ENCODE peak calls at places on chromosomes 3 and 15, in seven cellular contexts. H is dermis microvascular lymphatic vessel endothelial cell, T is occipital lobe, G is GM12891, M is T follicular helper cell, X is lung microvascular endothelial cell, C is HT1080. V is an unnamed sample.

GRCh38 chr15:60635507-60636352 is 156.8 kb upstream of the ICE2 start:
- DNase-seq in H (no peak), T (no peak), G (no peak), M (no peak), X (no peak), C (peak; percentile 86), V (peak; percentile 79)

GRCh38 chr15:90463381-90463780 is 66.3 kb upstream of the CRTC3 start:
- DNase-seq in H (peak; percentile 92), T (peak; percentile 13), G (no peak), M (no peak), X (peak; percentile 93), C (peak; percentile 88), V (peak; percentile 42)

GRCh38 chr3:173138031-173138430 is 3.0 kb downstream of the SPATA16 start:
- DNase-seq in H (no peak), T (no peak), G (no peak), M (no peak), X (no peak), C (no peak), V (no peak)

GRCh38 chr3:172203522-172204258 is 164.3 kb downstream of the FNDC3B start:
- DNase-seq in H (no peak), T (peak; percentile 54), G (no peak), M (no peak), X (no peak), C (no peak), V (no peak)

GRCh38 chr3:133629146-133629545 is 32.6 kb downstream of the TOPBP1 start:
- DNase-seq in H (no peak), T (no peak), G (no peak), M (no peak), X (no peak), C (no peak), V (no peak)

GRCh38 chr3:49422379-49423248 is at the start of gene AMT:
- DNase-seq in H (no peak), T (no peak), G (no peak), M (no peak), X (no peak), C (no peak), V (no peak)

GRCh38 chr3:192608756-192609155 is 118.6 kb downstream of the FGF12 start:
- DNase-seq in H (no peak), T (no peak), G (no peak), M (no peak), X (no peak), C (no peak), V (no peak)

GRCh38 chr15:101063212-101063611 is 144.1 kb downstream of the LRRK1 start:
- DNase-seq in H (no peak), T (no peak), G (no peak), M (no peak), X (no peak), C (no peak), V (no peak)

GRCh38 chr3:161403251-161403650 is 31.9 kb upstream of the SPTSSB start:
- DNase-seq in H (no peak), T (no peak), G (no peak), M (no peak), X (no peak), C (peak; percentile 26), V (peak; percentile 28)

GRCh38 chr3:149535395-149535685 is 60.8 kb downstream of the TM4SF4 start:
- DNase-seq in H (no peak), T (no peak), G (no peak), M (no peak), X (peak; percentile 66), C (no peak), V (no peak)

GRCh38 chr3:39499651-39500273 is 32.3 kb downstream of the MOBP start:
- DNase-seq in H (no peak), T (no peak), G (no peak), M (no peak), X (no peak), C (no peak), V (no peak)

GRCh38 chr15:85706779-85707518 is 87.8 kb downstream of the KLHL25 start:
- DNase-seq in H (no peak), T (no peak), G (no peak), M (peak; percentile 48), X (peak; percentile 34), C (peak; percentile 17), V (no peak)

GRCh38 chr3:66438045-66438444 is 62.8 kb downstream of the LRIG1 start:
- DNase-seq in H (no peak), T (no peak), G (no peak), M (no peak), X (no peak), C (no peak), V (no peak)

GRCh38 chr3:72633101-72633500 is 215.1 kb downstream of the SHQ1 start:
- DNase-seq in H (no peak), T (no peak), G (no peak), M (no peak), X (no peak), C (peak; percentile 11), V (peak; percentile 18)

GRCh38 chr3:72275296-72275820 is 490.4 kb upstream of the PROK2 start:
- DNase-seq in H (no peak), T (no peak), G (no peak), M (no peak), X (no peak), C (no peak), V (no peak)

GRCh38 chr3:76487446-76487845 is 552.5 kb upstream of the ROBO2 start:
- DNase-seq in H (no peak), T (no peak), G (no peak), M (no peak), X (no peak), C (peak; percentile 68), V (no peak)

GRCh38 chr3:165185707-165186327 is 10.4 kb downstream of the SLITRK3 start:
- DNase-seq in H (peak; percentile 16), T (no peak), G (no peak), M (no peak), X (peak; percentile 64), C (peak; percentile 58), V (peak; percentile 47)

GRCh38 chr15:68054658-68055223 is 626 bp downstream of the PIAS1 start:
- DNase-seq in H (no peak), T (peak; percentile 27), G (no peak), M (peak; percentile 17), X (peak; percentile 39), C (no peak), V (peak; percentile 56)

GRCh38 chr3:193735850-193736249 is 142.8 kb downstream of the OPA1 start:
- DNase-seq in H (no peak), T (no peak), G (no peak), M (no peak), X (no peak), C (no peak), V (no peak)

GRCh38 chr15:73318463-73319351 is 50.1 kb downstream of the HCN4 start:
- DNase-seq in H (no peak), T (peak; percentile 18), G (peak; percentile 53), M (no peak), X (no peak), C (no peak), V (peak; percentile 57)

GRCh38 chr3:41026394-41027177 is 172.7 kb upstream of the CTNNB1 start:
- DNase-seq in H (peak; percentile 87), T (peak; percentile 1), G (no peak), M (no peak), X (peak; percentile 89), C (peak; percentile 84), V (peak; percentile 70)

V was measured in Daoy.